ENCODE peak calls at places on chromosomes 7 and 10, in seven cellular contexts. One of them, this sample, is unnamed.

GRCh38 chr10:114638874-114639625 is 19.0 kb downstream of the ABLIM1 start:
- DNase-seq in HCT116: no peak
- DNase-seq in H1: no peak
- DNase-seq in GM12878: peak
- DNase-seq in K562: no peak
- DNase-seq in SK-N-SH: no peak
- DNase-seq in HepG2: no peak
- DNase-seq in this sample: no peak

GRCh38 chr7:48244902-48245301 is 73.6 kb downstream of the ABCA13 start:
- DNase-seq in HCT116: no peak
- DNase-seq in H1: no peak
- DNase-seq in GM12878: no peak
- DNase-seq in K562: no peak
- DNase-seq in SK-N-SH: no peak
- DNase-seq in HepG2: no peak
- DNase-seq in this sample: no peak

GRCh38 chr10:84075226-84076046 is 63.9 kb upstream of the GHITM start:
- DNase-seq in HCT116: no peak
- DNase-seq in H1: no peak
- DNase-seq in GM12878: no peak
- DNase-seq in K562: no peak
- DNase-seq in SK-N-SH: no peak
- DNase-seq in HepG2: no peak
- DNase-seq in this sample: no peak

GRCh38 chr10:17155821-17156220 is 26.2 kb upstream of the CUBN start:
- DNase-seq in HCT116: no peak
- DNase-seq in H1: no peak
- DNase-seq in GM12878: no peak
- DNase-seq in K562: no peak
- DNase-seq in SK-N-SH: no peak
- DNase-seq in HepG2: no peak
- DNase-seq in this sample: no peak

GRCh38 chr7:32461484-32461883 is 28.7 kb downstream of the LSM5 start:
- DNase-seq in HCT116: no peak
- DNase-seq in H1: peak
- DNase-seq in GM12878: no peak
- DNase-seq in K562: no peak
- DNase-seq in SK-N-SH: no peak
- DNase-seq in HepG2: no peak
- DNase-seq in this sample: no peak

GRCh38 chr10:44733743-44734488 is 177.2 kb upstream of the TMEM72 start:
- DNase-seq in HCT116: no peak
- DNase-seq in H1: no peak
- DNase-seq in GM12878: no peak
- DNase-seq in K562: no peak
- DNase-seq in SK-N-SH: no peak
- DNase-seq in HepG2: no peak
- DNase-seq in this sample: no peak

GRCh38 chr7:134908289-134908688 is 78.0 kb upstream of the AGBL3 start:
- DNase-seq in HCT116: no peak
- DNase-seq in H1: no peak
- DNase-seq in GM12878: no peak
- DNase-seq in K562: no peak
- DNase-seq in SK-N-SH: no peak
- DNase-seq in HepG2: no peak
- DNase-seq in this sample: no peak

GRCh38 chr7:79268730-79269129 is 184.7 kb downstream of the MAGI2 start:
- DNase-seq in HCT116: no peak
- DNase-seq in H1: no peak
- DNase-seq in GM12878: no peak
- DNase-seq in K562: no peak
- DNase-seq in SK-N-SH: no peak
- DNase-seq in HepG2: no peak
- DNase-seq in this sample: no peak

GRCh38 chr7:137328389-137329120 is 15.0 kb downstream of the PTN start:
- DNase-seq in HCT116: no peak
- DNase-seq in H1: no peak
- DNase-seq in GM12878: no peak
- DNase-seq in K562: no peak
- DNase-seq in SK-N-SH: no peak
- DNase-seq in HepG2: no peak
- DNase-seq in this sample: no peak

GRCh38 chr7:142168746-142169145 is 57.2 kb downstream of the MGAM2 start:
- DNase-seq in HCT116: no peak
- DNase-seq in H1: no peak
- DNase-seq in GM12878: no peak
- DNase-seq in K562: no peak
- DNase-seq in SK-N-SH: no peak
- DNase-seq in HepG2: no peak
- DNase-seq in this sample: peak

GRCh38 chr10:65675236-65675635 is 1250.6 kb upstream of the LRRTM3 start:
- DNase-seq in HCT116: no peak
- DNase-seq in H1: no peak
- DNase-seq in GM12878: no peak
- DNase-seq in K562: no peak
- DNase-seq in SK-N-SH: no peak
- DNase-seq in HepG2: peak
- DNase-seq in this sample: no peak

GRCh38 chr7:65731562-65732035 is 141.3 kb upstream of the VKORC1L1 start:
- DNase-seq in HCT116: no peak
- DNase-seq in H1: peak
- DNase-seq in GM12878: no peak
- DNase-seq in K562: peak
- DNase-seq in SK-N-SH: no peak
- DNase-seq in HepG2: no peak
- DNase-seq in this sample: no peak

GRCh38 chr10:123139521-123140163 is 3.9 kb downstream of the HMX3 start:
- DNase-seq in HCT116: peak
- DNase-seq in H1: peak
- DNase-seq in GM12878: no peak
- DNase-seq in K562: peak
- DNase-seq in SK-N-SH: no peak
- DNase-seq in HepG2: peak
- DNase-seq in this sample: no peak

GRCh38 chr7:42493436-42494198 is 256.6 kb upstream of the GLI3 start:
- DNase-seq in HCT116: no peak
- DNase-seq in H1: peak
- DNase-seq in GM12878: no peak
- DNase-seq in K562: peak
- DNase-seq in SK-N-SH: peak
- DNase-seq in HepG2: no peak
- DNase-seq in this sample: peak

GRCh38 chr7:137146996-137147720 is 196.4 kb downstream of the PTN start:
- DNase-seq in HCT116: no peak
- DNase-seq in H1: no peak
- DNase-seq in GM12878: no peak
- DNase-seq in K562: no peak
- DNase-seq in SK-N-SH: no peak
- DNase-seq in HepG2: no peak
- DNase-seq in this sample: no peak

GRCh38 chr10:69279110-69279509 is 814 bp downstream of the HK1 start:
- DNase-seq in HCT116: no peak
- DNase-seq in H1: no peak
- DNase-seq in GM12878: peak
- DNase-seq in K562: no peak
- DNase-seq in SK-N-SH: no peak
- DNase-seq in HepG2: no peak
- DNase-seq in this sample: no peak

GRCh38 chr7:125033506-125033905 is 103.9 kb upstream of the POT1 start:
- DNase-seq in HCT116: no peak
- DNase-seq in H1: no peak
- DNase-seq in GM12878: no peak
- DNase-seq in K562: peak
- DNase-seq in SK-N-SH: peak
- DNase-seq in HepG2: no peak
- DNase-seq in this sample: no peak

GRCh38 chr10:113895018-113895417 is 40.6 kb downstream of the NHLRC2 start:
- DNase-seq in HCT116: no peak
- DNase-seq in H1: no peak
- DNase-seq in GM12878: no peak
- DNase-seq in K562: no peak
- DNase-seq in SK-N-SH: no peak
- DNase-seq in HepG2: no peak
- DNase-seq in this sample: no peak

GRCh38 chr7:12635830-12636229 is 51.6 kb upstream of the ARL4A start:
- DNase-seq in HCT116: no peak
- DNase-seq in H1: no peak
- DNase-seq in GM12878: peak
- DNase-seq in K562: no peak
- DNase-seq in SK-N-SH: no peak
- DNase-seq in HepG2: no peak
- DNase-seq in this sample: peak

GRCh38 chr7:12640299-12641096 is 46.9 kb upstream of the ARL4A start:
- DNase-seq in HCT116: no peak
- DNase-seq in H1: no peak
- DNase-seq in GM12878: no peak
- DNase-seq in K562: no peak
- DNase-seq in SK-N-SH: no peak
- DNase-seq in HepG2: peak
- DNase-seq in this sample: no peak

GRCh38 chr7:12637328-12637727 is 50.1 kb upstream of the ARL4A start:
- DNase-seq in HCT116: no peak
- DNase-seq in H1: no peak
- DNase-seq in GM12878: no peak
- DNase-seq in K562: no peak
- DNase-seq in SK-N-SH: no peak
- DNase-seq in HepG2: no peak
- DNase-seq in this sample: no peak

GRCh38 chr7:12638851-12639467 is 48.5 kb upstream of the ARL4A start:
- DNase-seq in HCT116: peak
- DNase-seq in H1: no peak
- DNase-seq in GM12878: no peak
- DNase-seq in K562: peak
- DNase-seq in SK-N-SH: peak
- DNase-seq in HepG2: peak
- DNase-seq in this sample: no peak

GRCh38 chr7:12637819-12638592 is 49.4 kb upstream of the ARL4A start:
- DNase-seq in HCT116: no peak
- DNase-seq in H1: no peak
- DNase-seq in GM12878: no peak
- DNase-seq in K562: peak
- DNase-seq in SK-N-SH: peak
- DNase-seq in HepG2: no peak
- DNase-seq in this sample: peak
- TF ChIP-seq JUND in HCT116: no peak
- TF ChIP-seq JUND in H1: no peak
- TF ChIP-seq JUND in GM12878: no peak
- TF ChIP-seq JUND in K562: no peak
- TF ChIP-seq JUND in SK-N-SH: no peak
- TF ChIP-seq JUND in HepG2: no peak
- TF ChIP-seq JUND in this sample: no peak

GRCh38 chr7:98518159-98518947 is 98.7 kb upstream of the NPTX2 start:
- DNase-seq in HCT116: no peak
- DNase-seq in H1: no peak
- DNase-seq in GM12878: no peak
- DNase-seq in K562: no peak
- DNase-seq in SK-N-SH: no peak
- DNase-seq in HepG2: no peak
- DNase-seq in this sample: no peak

GRCh38 chr7:98515201-98515600 is 101.9 kb upstream of the NPTX2 start:
- DNase-seq in HCT116: no peak
- DNase-seq in H1: no peak
- DNase-seq in GM12878: no peak
- DNase-seq in K562: no peak
- DNase-seq in SK-N-SH: no peak
- DNase-seq in HepG2: no peak
- DNase-seq in this sample: no peak

GRCh38 chr7:98526059-98526458 is 91.0 kb upstream of the NPTX2 start:
- DNase-seq in HCT116: no peak
- DNase-seq in H1: no peak
- DNase-seq in GM12878: no peak
- DNase-seq in K562: no peak
- DNase-seq in SK-N-SH: no peak
- DNase-seq in HepG2: no peak
- DNase-seq in this sample: no peak

GRCh38 chr7:98521089-98521692 is 95.9 kb upstream of the NPTX2 start:
- DNase-seq in HCT116: no peak
- DNase-seq in H1: no peak
- DNase-seq in GM12878: no peak
- DNase-seq in K562: no peak
- DNase-seq in SK-N-SH: no peak
- DNase-seq in HepG2: no peak
- DNase-seq in this sample: no peak

DNA sequence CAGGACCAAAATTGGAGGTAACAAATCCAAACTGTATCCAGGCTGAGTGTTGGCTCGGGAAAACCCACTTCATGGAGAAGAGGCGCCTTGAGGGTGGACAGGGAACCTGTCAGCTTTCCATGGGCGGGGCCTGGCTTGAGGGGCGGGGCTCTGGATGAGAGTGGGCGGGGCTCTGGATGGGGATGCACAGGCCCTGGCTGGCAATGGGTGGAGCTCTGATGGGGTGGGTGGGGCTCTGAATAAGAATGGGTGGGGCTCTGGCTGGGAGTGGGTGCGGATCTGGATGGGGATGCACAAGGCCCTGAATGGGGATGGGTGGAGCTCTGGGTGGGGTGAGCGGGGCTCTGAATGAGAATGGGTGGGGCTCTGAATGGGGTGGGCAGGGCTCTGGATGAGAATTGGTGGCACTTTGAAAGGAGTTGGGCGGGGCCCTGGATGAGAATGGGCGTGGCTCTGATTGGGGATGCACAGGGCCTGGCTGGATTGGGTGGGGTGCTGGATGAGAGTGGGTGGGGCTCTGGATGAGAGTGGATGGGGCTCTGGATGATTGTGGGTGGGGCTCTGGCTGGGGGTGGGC is 96.6 kb upstream of the NPTX2 start:
- DNase-seq in HCT116: peak
- DNase-seq in H1: no peak
- DNase-seq in GM12878: no peak
- DNase-seq in K562: peak
- DNase-seq in SK-N-SH: peak
- DNase-seq in HepG2: no peak
- DNase-seq in this sample: peak
- TF ChIP-seq JUND in HCT116: no peak
- TF ChIP-seq JUND in H1: no peak
- TF ChIP-seq JUND in GM12878: no peak
- TF ChIP-seq JUND in K562: no peak
- TF ChIP-seq JUND in SK-N-SH: no peak
- TF ChIP-seq JUND in HepG2: no peak
- TF ChIP-seq JUND in this sample: no peak

GRCh38 chr7:151079199-151079910 is 1.3 kb downstream of the FASTK start:
- DNase-seq in HCT116: no peak
- DNase-seq in H1: no peak
- DNase-seq in GM12878: no peak
- DNase-seq in K562: no peak
- DNase-seq in SK-N-SH: no peak
- DNase-seq in HepG2: no peak
- DNase-seq in this sample: no peak
- TF ChIP-seq JUND in HCT116: no peak
- TF ChIP-seq JUND in H1: no peak
- TF ChIP-seq JUND in GM12878: no peak
- TF ChIP-seq JUND in K562: no peak
- TF ChIP-seq JUND in SK-N-SH: no peak
- TF ChIP-seq JUND in HepG2: no peak
- TF ChIP-seq JUND in this sample: no peak

DNA sequence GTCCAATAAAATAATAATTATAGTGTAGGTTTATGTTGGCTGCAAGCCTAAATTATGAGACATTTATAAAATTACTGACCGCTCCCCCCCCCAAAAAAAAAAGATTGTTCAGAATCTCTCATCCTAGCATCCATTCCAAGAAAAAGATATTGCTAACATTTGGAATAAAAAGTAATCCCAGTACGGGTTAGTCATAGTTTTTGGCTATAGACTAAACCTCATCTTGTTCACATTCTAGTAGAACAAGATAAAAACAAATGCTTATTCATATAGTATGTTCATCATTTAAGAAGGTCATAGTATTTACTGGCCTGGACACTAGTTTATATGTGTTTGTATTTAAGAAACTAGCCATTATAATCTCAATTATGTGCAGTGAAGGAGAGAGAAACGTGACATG is 44.0 kb downstream of the ADK start:
- DNase-seq in HCT116: no peak
- DNase-seq in H1: no peak
- DNase-seq in GM12878: no peak
- DNase-seq in K562: no peak
- DNase-seq in SK-N-SH: no peak
- DNase-seq in HepG2: no peak
- DNase-seq in this sample: no peak
- TF ChIP-seq JUND in HCT116: no peak
- TF ChIP-seq JUND in H1: no peak
- TF ChIP-seq JUND in GM12878: no peak
- TF ChIP-seq JUND in K562: no peak
- TF ChIP-seq JUND in SK-N-SH: no peak
- TF ChIP-seq JUND in HepG2: no peak
- TF ChIP-seq JUND in this sample: no peak